ENCODE peak calls at places on chromosomes 11 and 22, in seven cellular contexts. P, H, V, A, K, M and F are unnamed samples.

GRCh38 chr11:117481885-117482284 is 154.2 kb downstream of the CEP164 start:
- DNase-seq in P (no peak), H (no peak), V (no peak), A (no peak), K (no peak), M (no peak), F (no peak)

GRCh38 chr22:49015993-49016908 is 811.4 kb downstream of the BRD1 start:
- DNase-seq in P (no peak), H (no peak), V (no peak), A (no peak), K (no peak), M (no peak), F (no peak)

GRCh38 chr11:1234771-1235614 is 12.1 kb downstream of the MUC5B start:
- DNase-seq in P (no peak), H (no peak), V (no peak), A (peak; percentile 1), K (no peak), M (no peak), F (no peak)

GRCh38 chr11:116656011-116656410 is 116.8 kb downstream of the BUD13 start:
- DNase-seq in P (no peak), H (no peak), V (no peak), A (no peak), K (no peak), M (no peak), F (no peak)

GRCh38 chr11:47617417-47617809 is 23.2 kb upstream of the C1QTNF4 start:
- DNase-seq in P (peak; percentile 37), H (no peak), V (no peak), A (no peak), K (no peak), M (peak; percentile 32), F (peak; percentile 91)

GRCh38 chr11:11155962-11156815 is 196.9 kb downstream of the CSNK2A3 start:
- DNase-seq in P (peak; percentile 33), H (peak; percentile 18), V (peak; percentile 79), A (peak; percentile 56), K (no peak), M (no peak), F (no peak)

GRCh38 chr11:11806586-11806985 is 35.2 kb upstream of the USP47 start:
- DNase-seq in P (no peak), H (no peak), V (no peak), A (no peak), K (no peak), M (no peak), F (no peak)

GRCh38 chr22:38460367-38460952 is 5.5 kb upstream of the KCNJ4 start:
- DNase-seq in P (no peak), H (no peak), V (no peak), A (no peak), K (no peak), M (no peak), F (no peak)

GRCh38 chr22:36213596-36213995 is 12.0 kb upstream of the APOL4 start:
- DNase-seq in P (no peak), H (no peak), V (no peak), A (no peak), K (no peak), M (no peak), F (no peak)

GRCh38 chr11:60078742-60079141 is 9.7 kb upstream of the MS4A2 start:
- DNase-seq in P (no peak), H (no peak), V (no peak), A (no peak), K (no peak), M (no peak), F (no peak)

GRCh38 chr11:114386545-114386944 is 13.8 kb downstream of the C11orf71 start:
- DNase-seq in P (no peak), H (no peak), V (no peak), A (no peak), K (no peak), M (no peak), F (peak; percentile 38)

GRCh38 chr11:102316505-102316904 is 779 bp upstream of the BIRC3 start:
- DNase-seq in P (no peak), H (no peak), V (no peak), A (no peak), K (no peak), M (peak; percentile 37), F (no peak)

GRCh38 chr11:114368918-114369680 is 31.2 kb downstream of the C11orf71 start:
- DNase-seq in P (peak; percentile 80), H (no peak), V (no peak), A (no peak), K (no peak), M (no peak), F (no peak)

GRCh38 chr11:41522391-41522790 is 62.9 kb upstream of the LRRC4C start:
- DNase-seq in P (peak; percentile 71), H (no peak), V (no peak), A (no peak), K (no peak), M (no peak), F (peak; percentile 3)

GRCh38 chr11:567036-567628 is 6.4 kb downstream of the RASSF7 start:
- DNase-seq in P (no peak), H (no peak), V (no peak), A (no peak), K (peak; percentile 5), M (peak; percentile 5), F (no peak)

GRCh38 chr22:38353142-38353629 is 36.0 kb upstream of the CSNK1E start:
- DNase-seq in P (peak; percentile 63), H (peak; percentile 8), V (peak; percentile 85), A (peak; percentile 70), K (peak; percentile 75), M (peak; percentile 30), F (peak; percentile 75)

GRCh38 chr22:17945851-17946690 is 78.3 kb downstream of the MICAL3 start:
- DNase-seq in P (no peak), H (no peak), V (no peak), A (no peak), K (no peak), M (peak; percentile 72), F (no peak)

GRCh38 chr11:33329705-33330329 is 72.6 kb downstream of the HIPK3 start:
- DNase-seq in P (peak; percentile 74), H (peak; percentile 48), V (peak; percentile 73), A (peak; percentile 44), K (peak; percentile 69), M (peak; percentile 65), F (peak; percentile 75)

GRCh38 chr11:118128310-118128709 is 24.3 kb downstream of the SCN4B start:
- DNase-seq in P (no peak), H (no peak), V (no peak), A (no peak), K (no peak), M (no peak), F (no peak)

GRCh38 chr11:86990079-86990478 is 34.9 kb upstream of the FZD4 start:
- DNase-seq in P (no peak), H (no peak), V (no peak), A (no peak), K (no peak), M (no peak), F (peak; percentile 18)

DNA sequence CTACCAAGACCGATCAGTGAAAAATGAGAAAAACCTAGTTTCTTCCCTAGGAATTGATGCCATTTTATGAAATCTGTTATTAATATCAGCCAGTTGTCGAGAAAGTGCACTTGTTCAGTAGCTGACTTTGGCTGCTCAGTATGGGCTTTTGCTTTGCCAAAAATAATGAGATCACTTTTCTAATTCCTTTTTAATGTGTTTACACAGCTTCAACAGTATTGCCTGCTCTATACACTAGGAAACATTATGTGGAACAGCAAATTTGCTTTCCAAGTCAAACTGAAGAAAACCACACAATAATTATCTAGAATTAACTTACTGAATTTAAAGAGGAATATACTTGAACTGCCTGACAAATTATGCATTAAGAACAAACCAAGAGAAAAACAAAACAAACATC is 34.4 kb downstream of the SCUBE2 start:
- DNase-seq in P (no peak), H (no peak), V (no peak), A (no peak), K (no peak), M (no peak), F (peak; percentile 30)
- TF ChIP-seq EZH2 in P (no peak), H (no peak), V (no peak), A (no peak), K (no peak), M (no peak), F (no peak)

GRCh38 chr11:14376920-14377319 is 17.9 kb upstream of the RRAS2 start:
- DNase-seq in P (peak; percentile 19), H (no peak), V (no peak), A (no peak), K (peak; percentile 21), M (no peak), F (no peak)
- TF ChIP-seq EZH2phosphoT487 in P (no peak), H (no peak), V (no peak), A (no peak), K (no peak), M (no peak), F (no peak)

DNA sequence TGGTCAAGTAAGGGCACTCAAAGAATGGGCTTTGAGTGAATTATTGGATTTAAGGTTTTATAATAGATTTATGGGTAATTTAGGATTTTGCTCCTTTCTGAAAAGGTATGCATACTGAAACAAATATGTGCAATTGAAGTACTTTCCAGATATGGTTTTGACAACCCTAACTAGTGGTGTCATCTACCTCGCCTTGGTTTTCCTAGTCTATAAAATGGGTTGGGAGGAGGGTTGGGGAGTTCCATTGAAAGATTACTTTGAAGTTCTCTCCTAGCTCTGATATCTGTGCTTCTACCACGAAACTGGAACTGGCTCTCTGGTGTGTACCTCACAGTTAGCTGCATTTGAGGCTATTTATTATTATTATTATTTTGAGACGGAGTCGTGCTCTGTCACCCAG is 431 bp upstream of the SPTBN2 start:
- DNase-seq in P (no peak), H (no peak), V (no peak), A (no peak), K (no peak), M (no peak), F (no peak)
- H3K27me3 ChIP-seq in P (no peaks in the 10 kb centered on the region), H (peaks cover 14% of the 10 kb centered on the region), V (peaks cover 60% of the 10 kb centered on the region), A (peaks cover 50% of the 10 kb centered on the region), K (peaks cover 9% of the 10 kb centered on the region), M (peaks cover 11% of the 10 kb centered on the region), F (peaks cover 76% of the 10 kb centered on the region)

DNA sequence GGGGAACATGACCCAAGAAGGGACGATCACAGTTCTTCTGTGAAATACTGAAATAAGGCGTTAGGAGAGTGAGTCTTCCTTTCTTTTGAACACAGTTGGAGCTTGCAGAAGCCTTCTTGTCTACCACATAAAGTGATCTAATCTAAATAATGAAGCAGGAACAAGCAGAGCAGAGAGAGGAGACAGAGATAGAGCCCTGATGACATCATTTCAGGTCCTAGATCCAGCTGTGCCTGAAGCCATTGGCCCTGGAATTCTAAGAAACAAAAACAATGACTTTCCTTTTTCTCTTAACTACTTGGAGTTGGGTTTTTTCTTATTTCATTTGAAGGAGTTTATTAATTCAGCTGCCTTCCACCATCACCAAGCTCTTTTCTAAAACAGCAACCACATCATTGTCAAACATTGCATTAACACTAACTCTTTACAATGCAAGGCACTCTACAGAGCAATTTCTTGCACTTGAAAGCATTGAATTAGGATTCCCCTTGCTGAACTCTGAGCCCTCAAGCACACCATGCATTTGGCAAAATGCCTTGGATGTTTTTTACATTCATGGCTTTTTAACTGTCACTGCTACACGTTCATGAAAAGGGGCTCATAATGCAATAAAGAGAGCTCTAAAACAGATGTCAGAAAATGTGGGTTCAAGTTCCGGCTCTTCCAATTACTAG is 117.2 kb upstream of the TIMP3 start:
- DNase-seq in P (no peak), H (no peak), V (no peak), A (no peak), K (no peak), M (no peak), F (no peak)
- TF ChIP-seq EZH2 in P (no peak), H (no peak), V (no peak), A (no peak), K (no peak), M (no peak), F (no peak)

GRCh38 chr11:3859373-3859881 is 4.0 kb downstream of the STIM1 start:
- DNase-seq in P (no peak), H (no peak), V (peak; percentile 42), A (no peak), K (no peak), M (peak; percentile 85), F (no peak)
- TF ChIP-seq EZH2phosphoT487 in P (no peak), H (no peak), V (no peak), A (no peak), K (no peak), M (no peak), F (no peak)